ENCODE peak calls at places on chromosomes 11 and 22, in five cellular contexts. T is sigmoid colon, N is HCT116, C is transverse colon, K is suprapubic skin. G is an unnamed sample. For H3K27me3, the result is how much of the 10 kb centered on the place peaks cover.

GRCh38 chr11:7524831-7525230 is 11.0 kb downstream of the PPFIBP2 start:
- DNase-seq in K (no peak), N (no peak), T (no peak), C (peak), G (no peak)

GRCh38 chr11:120012245-120012644 is 125.7 kb downstream of the TRIM29 start:
- DNase-seq in C (no peak), T (no peak), K (no peak), N (no peak), G (no peak)

GRCh38 chr11:18798941-18799469 is 7.4 kb upstream of the PTPN5 start:
- DNase-seq in T (no peak), C (no peak), K (no peak), N (no peak), G (no peak)

GRCh38 chr11:57248780-57249383 is 11.8 kb upstream of the APLNR start:
- DNase-seq in K (no peak), N (peak), C (peak), T (peak), G (peak)

GRCh38 chr11:69637956-69638871 is 2.7 kb upstream of the CCND1 start:
- DNase-seq in K (no peak), T (peak), C (peak), N (peak), G (peak)

GRCh38 chr22:38802671-38803121 is 8.8 kb upstream of the DNAL4 start:
- DNase-seq in C (peak), K (no peak), T (peak), N (peak), G (peak)

GRCh38 chr11:2591805-2592204 is 108.0 kb downstream of the KCNQ1OT1 start:
- DNase-seq in T (no peak), C (no peak), K (no peak), N (no peak), G (no peak)

GRCh38 chr11:105004021-105004420 is 18.9 kb downstream of the CASP5 start:
- DNase-seq in C (no peak), N (no peak), K (no peak), T (no peak), G (no peak)

GRCh38 chr11:68214173-68215086 is 1.3 kb upstream of the KMT5B start:
- DNase-seq in C (peak), T (no peak), K (peak), N (no peak), G (no peak)

GRCh38 chr11:130932086-130932712 is 15.9 kb upstream of the SNX19 start:
- DNase-seq in T (no peak), C (no peak), N (no peak), K (no peak), G (no peak)

GRCh38 chr11:132318421-132319157 is 948.2 kb downstream of the NTM start:
- DNase-seq in T (no peak), C (no peak), K (no peak), N (no peak), G (no peak)

GRCh38 chr22:45948081-45948648 is 28.8 kb downstream of the WNT7B start:
- DNase-seq in T (no peak), K (no peak), C (no peak), N (no peak), G (no peak)

GRCh38 chr11:108551653-108552462 is 41.7 kb downstream of the EXPH5 start:
- DNase-seq in C (no peak), K (no peak), T (no peak), N (peak), G (no peak)

GRCh38 chr11:69088676-69089146 is 40.0 kb downstream of the TPCN2 start:
- DNase-seq in K (no peak), T (peak), C (peak), N (peak), G (peak)

GRCh38 chr22:28027453-28028448 is 108.7 kb upstream of the PITPNB start:
- DNase-seq in T (peak), N (no peak), K (no peak), C (no peak), G (no peak)

GRCh38 chr11:68763181-68763721 is 11.9 kb upstream of the TESMIN start:
- DNase-seq in N (no peak), K (no peak), T (no peak), C (peak), G (no peak)

GRCh38 chr11:82701847-82702520 is 31.7 kb downstream of the FAM181B start:
- DNase-seq in K (no peak), T (no peak), C (peak), N (peak), G (no peak)

GRCh38 chr11:128632151-128632791 is 44.9 kb upstream of the ETS1 start:
- DNase-seq in T (no peak), N (peak), K (no peak), C (peak), G (no peak)

GRCh38 chr11:130269544-130269943 is 45.2 kb downstream of the ZBTB44 start:
- DNase-seq in C (no peak), N (no peak), K (no peak), T (no peak), G (no peak)

GRCh38 chr22:40855104-40855959 is 1.1 kb downstream of the ST13 start:
- DNase-seq in N (no peak), C (no peak), K (no peak), T (no peak), G (no peak)

GRCh38 chr22:46011627-46012181 is 34.7 kb upstream of the WNT7B start:
- DNase-seq in C (no peak), K (peak), T (peak), N (no peak), G (no peak)

GRCh38 chr11:67656278-67656922 is 5.9 kb upstream of the ACY3 start:
- DNase-seq in T (no peak), K (no peak), C (no peak), N (no peak), G (no peak)

GRCh38 chr11:72354356-72355115 is 79.8 kb downstream of the CLPB start:
- DNase-seq in C (no peak), K (no peak), N (no peak), T (no peak), G (no peak)

GRCh38 chr11:110655967-110656366 is 56.3 kb downstream of the ARHGAP20 start:
- DNase-seq in C (no peak), T (no peak), K (no peak), N (no peak), G (no peak)

GRCh38 chr11:31641477-31642062 is 132.0 kb downstream of the ELP4 start:
- DNase-seq in K (no peak), N (peak), C (peak), T (no peak), G (peak)

GRCh38 chr11:8006349-8006977 is 19.3 kb downstream of the EIF3F start:
- DNase-seq in N (peak), K (no peak), C (peak), T (peak), G (peak)

GRCh38 chr22:20027966-20028854 is 7.3 kb downstream of the TANGO2 start:
- DNase-seq in T (no peak), K (no peak), C (no peak), N (no peak), G (no peak)

GRCh38 chr22:47839586-47840245 is 1077.3 kb downstream of the TBC1D22A start:
- DNase-seq in N (no peak), C (no peak), K (no peak), T (no peak), G (no peak)

GRCh38 chr11:126589492-126589803 is 234.0 kb downstream of the ST3GAL4 start:
- DNase-seq in C (no peak), T (no peak), N (no peak), K (no peak), G (no peak)

GRCh38 chr11:91731051-91731450 is 493.6 kb upstream of the FAT3 start:
- DNase-seq in N (no peak), C (no peak), K (no peak), T (no peak), G (no peak)

GRCh38 chr11:120249279-120250022 is 9.5 kb downstream of the POU2F3 start:
- DNase-seq in K (no peak), N (no peak), C (no peak), T (no peak), G (no peak)

GRCh38 chr11:15159085-15159484 is 44.4 kb downstream of the INSC start:
- DNase-seq in T (no peak), N (peak), K (no peak), C (no peak), G (no peak)

GRCh38 chr22:26646158-26646557 is 11.2 kb upstream of the MIAT start:
- DNase-seq in C (no peak), N (no peak), K (no peak), T (no peak), G (no peak)

GRCh38 chr11:93524868-93525267 is 18.3 kb downstream of the SMCO4 start:
- DNase-seq in C (no peak), N (no peak), K (no peak), T (no peak), G (no peak)

GRCh38 chr11:27444801-27445215 is 27.8 kb downstream of the LGR4 start:
- DNase-seq in T (no peak), N (no peak), K (no peak), C (no peak), G (no peak)

GRCh38 chr11:118343981-118344521 is at the start of gene CD3G:
- DNase-seq in K (no peak), N (no peak), C (peak), T (no peak), G (peak)

DNA sequence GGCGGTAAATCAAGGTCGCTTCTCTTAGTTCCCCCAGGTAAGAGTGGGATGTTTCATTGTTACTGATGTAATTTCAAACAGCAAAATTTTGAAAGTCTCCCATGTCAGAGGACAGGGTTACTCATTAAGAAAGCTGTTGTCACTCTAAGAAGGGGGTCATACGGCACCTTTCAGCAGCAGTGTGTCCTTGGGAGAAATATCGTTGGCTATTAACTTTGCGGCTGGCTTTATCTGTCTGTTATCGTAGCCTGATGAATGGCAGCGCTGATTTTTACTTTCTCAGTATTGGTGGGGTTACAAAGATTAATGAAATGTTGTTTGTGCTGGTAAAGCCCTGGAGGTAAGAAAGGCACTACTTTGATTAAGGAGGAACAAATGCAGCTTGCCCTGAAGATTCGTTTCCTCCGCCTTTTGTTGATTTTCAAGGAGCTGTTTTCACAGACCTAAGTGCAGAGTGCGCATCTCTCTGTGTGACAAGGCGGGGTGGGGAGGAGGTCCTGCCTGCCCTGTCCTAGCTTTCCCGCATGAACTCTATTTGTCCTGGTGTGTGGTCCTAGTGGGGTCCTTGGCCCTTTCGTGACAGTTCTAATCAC is 27.6 kb upstream of the FBXO3 start:
- DNase-seq in C (no peak), K (no peak), N (peak), T (no peak), G (no peak)
- H3K27me3 ChIP-seq in C (half or more), K (half or more), N (under half), T (under half), G (under half)

GRCh38 chr11:44815917-44816456 is 89.2 kb downstream of the TSPAN18 start:
- DNase-seq in K (no peak), C (no peak), T (no peak), N (no peak), G (no peak)
- TF ChIP-seq POLR2A in K (no peak), C (no peak), T (no peak), N (no peak), G (no peak)

DNA sequence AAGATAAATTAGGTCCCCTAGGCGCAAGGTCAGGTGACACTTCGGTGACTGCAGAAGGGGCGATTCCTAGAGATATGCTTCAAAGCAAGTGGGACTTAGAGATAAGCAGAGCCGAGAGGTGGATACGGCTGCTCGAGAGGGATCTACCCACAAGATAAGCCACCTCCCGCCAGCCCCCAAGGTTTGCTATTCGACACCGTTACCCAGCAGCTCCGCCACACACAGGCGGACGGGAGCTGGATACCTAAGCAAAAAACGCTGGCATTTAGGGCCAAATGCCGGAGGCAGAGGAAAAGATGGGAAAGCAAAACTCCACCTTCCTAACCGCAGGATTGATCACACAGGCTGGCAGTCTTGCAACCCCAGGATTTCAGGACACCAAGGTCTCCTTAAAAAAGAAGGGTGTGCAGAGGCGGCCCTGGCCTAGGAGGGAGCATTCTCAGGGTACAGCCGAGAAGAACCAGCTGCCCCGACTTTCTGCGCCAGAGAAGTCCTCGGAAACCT is 709 bp downstream of the FTH1 start:
- DNase-seq in N (no peak), T (peak), C (no peak), K (peak), G (no peak)
- TF ChIP-seq POLR2AphosphoS5 in N (peak), T (no peak), C (no peak), K (no peak), G (no peak)

GRCh38 chr11:86497836-86498235 is 123.1 kb downstream of the CCDC81 start:
- DNase-seq in T (no peak), C (no peak), K (no peak), N (no peak), G (no peak)
- H3K27me3 ChIP-seq in T (under half), C (under half), K (under half), N (under half), G (under half)

DNA sequence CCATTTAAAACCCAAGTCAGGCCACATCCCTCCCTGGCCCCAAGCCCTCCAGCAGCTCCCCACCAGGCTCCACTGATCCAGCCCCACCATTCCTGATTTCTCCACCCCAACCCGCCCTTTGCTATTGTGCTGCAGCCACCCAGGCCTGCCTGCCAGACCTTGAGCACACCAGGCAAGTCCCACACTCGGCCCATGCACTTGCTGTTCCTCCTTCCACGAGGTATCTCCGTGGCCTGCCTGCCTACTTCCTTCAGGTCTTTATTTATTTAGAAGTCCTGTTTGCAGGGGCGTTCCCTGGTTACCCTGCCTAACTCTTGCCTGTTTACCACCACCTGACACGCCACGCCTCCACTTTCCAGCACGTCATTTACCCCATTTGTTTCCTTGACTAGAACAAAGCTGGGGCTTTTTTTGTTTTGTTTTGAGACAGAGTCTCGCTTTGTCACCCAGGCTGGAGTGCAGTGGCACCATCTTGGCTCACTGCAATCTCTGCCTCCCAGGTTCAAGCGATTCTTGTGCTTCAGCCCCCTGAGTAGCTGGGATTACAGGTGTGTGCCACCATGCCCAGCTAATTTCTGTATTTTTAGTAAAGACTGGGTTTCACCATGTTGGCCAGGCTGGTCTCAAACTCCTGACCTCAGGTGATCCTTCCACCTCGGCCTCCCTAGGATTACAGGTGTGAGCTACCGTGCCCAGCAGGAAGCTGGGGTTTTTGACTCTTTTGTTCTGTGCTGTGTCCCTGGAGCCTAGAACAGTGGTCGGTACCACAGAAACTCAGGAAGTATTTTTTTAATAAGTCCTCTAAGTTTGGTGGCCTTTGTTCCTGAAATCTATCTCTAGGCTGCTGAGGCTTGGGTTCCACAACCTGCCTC is 6.7 kb downstream of the CENPM start:
- DNase-seq in C (peak), N (no peak), T (no peak), K (no peak), G (peak)
- TF ChIP-seq POLR2A in C (peak), N (no peak), T (no peak), K (no peak), G (no peak)

DNA sequence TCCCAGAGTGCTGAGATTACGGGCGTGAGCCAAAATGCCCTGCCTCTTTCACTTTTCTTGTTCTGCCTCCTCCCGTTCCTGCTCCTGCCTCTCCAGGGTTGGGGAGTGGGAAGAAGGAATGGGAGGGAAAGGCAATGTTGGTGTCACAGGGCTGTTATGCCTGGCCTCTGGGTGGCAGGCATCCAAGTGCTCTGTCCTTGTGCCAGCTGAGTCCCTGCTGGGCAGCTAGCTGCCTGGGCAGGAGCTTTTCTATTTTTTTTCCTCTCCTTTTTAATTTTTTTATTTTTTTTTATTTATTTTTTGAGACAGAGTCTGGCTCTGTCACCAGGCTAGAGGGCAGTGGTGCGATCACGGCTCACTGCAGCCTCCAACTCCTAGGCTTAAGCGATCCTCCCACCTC is 4.1 kb upstream of the SAC3D1 start:
- DNase-seq in C (peak), T (no peak), K (no peak), N (no peak), G (peak)
- TF ChIP-seq POLR2AphosphoS5 in C (no peak), T (no peak), K (no peak), N (no peak), G (peak)

GRCh38 chr11:13857828-13858227 is 104.7 kb upstream of the SPON1 start:
- DNase-seq in C (no peak), K (no peak), T (no peak), N (no peak), G (no peak)
- H3K27me3 ChIP-seq in C (under half), K (under half), T (under half), N (under half), G (under half)